ENCODE peak calls at places on chromosomes 4 and X, in ten cellular contexts. One of them, this sample, is unnamed.

GRCh38 chr4:159503243-159503642 is 400.4 kb downstream of the RAPGEF2 start:
- DNase-seq in aorta: no peak
- DNase-seq in HL-60: no peak
- DNase-seq in GM23248: no peak
- DNase-seq in spleen: no peak
- DNase-seq in GM23338: peak; percentile 79
- DNase-seq in left ventricle myocardium inferior: no peak
- DNase-seq in sigmoid colon: no peak
- DNase-seq in ascending aorta: no peak
- DNase-seq in SK-N-SH: no peak
- DNase-seq in this sample: no peak

GRCh38 chrX:110162867-110163266 is 155.0 kb downstream of the AMMECR1 start:
- DNase-seq in HL-60: no peak
- DNase-seq in spleen: no peak
- DNase-seq in left ventricle myocardium inferior: no peak
- DNase-seq in aorta: no peak
- DNase-seq in SK-N-SH: no peak
- DNase-seq in GM23338: no peak
- DNase-seq in sigmoid colon: no peak
- DNase-seq in ascending aorta: no peak
- DNase-seq in GM23248: no peak
- DNase-seq in this sample: no peak

GRCh38 chr4:13892739-13893105 is 265.2 kb upstream of the BOD1L1 start:
- DNase-seq in left ventricle myocardium inferior: no peak
- DNase-seq in GM23338: no peak
- DNase-seq in HL-60: no peak
- DNase-seq in sigmoid colon: no peak
- DNase-seq in SK-N-SH: no peak
- DNase-seq in ascending aorta: no peak
- DNase-seq in GM23248: peak; percentile 78
- DNase-seq in aorta: no peak
- DNase-seq in spleen: no peak
- DNase-seq in this sample: no peak

GRCh38 chrX:11509786-11510185 is 155.9 kb downstream of the ARHGAP6 start:
- DNase-seq in HL-60: no peak
- DNase-seq in spleen: no peak
- DNase-seq in ascending aorta: no peak
- DNase-seq in GM23248: no peak
- DNase-seq in SK-N-SH: no peak
- DNase-seq in sigmoid colon: no peak
- DNase-seq in left ventricle myocardium inferior: no peak
- DNase-seq in GM23338: no peak
- DNase-seq in aorta: no peak
- DNase-seq in this sample: no peak

GRCh38 chr4:126215759-126216158 is 901.0 kb downstream of the FAT4 start:
- DNase-seq in GM23248: no peak
- DNase-seq in GM23338: no peak
- DNase-seq in aorta: no peak
- DNase-seq in SK-N-SH: no peak
- DNase-seq in sigmoid colon: no peak
- DNase-seq in left ventricle myocardium inferior: no peak
- DNase-seq in HL-60: no peak
- DNase-seq in ascending aorta: no peak
- DNase-seq in spleen: no peak
- DNase-seq in this sample: no peak

GRCh38 chr4:155796031-155796430 is 37.2 kb downstream of the GUCY1B1 start:
- DNase-seq in ascending aorta: no peak
- DNase-seq in sigmoid colon: no peak
- DNase-seq in HL-60: no peak
- DNase-seq in GM23338: peak; percentile 53
- DNase-seq in spleen: no peak
- DNase-seq in aorta: no peak
- DNase-seq in SK-N-SH: peak; percentile 15
- DNase-seq in left ventricle myocardium inferior: no peak
- DNase-seq in GM23248: peak; percentile 46
- DNase-seq in this sample: no peak

GRCh38 chr4:156968479-156968984 is 3.1 kb downstream of the PDGFC start:
- DNase-seq in left ventricle myocardium inferior: peak; percentile 36
- DNase-seq in HL-60: peak; percentile 79
- DNase-seq in aorta: peak; percentile 77
- DNase-seq in ascending aorta: peak; percentile 15
- DNase-seq in GM23248: peak; percentile 81
- DNase-seq in GM23338: peak; percentile 85
- DNase-seq in SK-N-SH: peak; percentile 42
- DNase-seq in spleen: no peak
- DNase-seq in sigmoid colon: peak; percentile 82
- DNase-seq in this sample: no peak

GRCh38 chr4:64095398-64095797 is 313.9 kb downstream of the TECRL start:
- DNase-seq in GM23338: no peak
- DNase-seq in GM23248: no peak
- DNase-seq in HL-60: no peak
- DNase-seq in spleen: no peak
- DNase-seq in sigmoid colon: no peak
- DNase-seq in ascending aorta: no peak
- DNase-seq in aorta: no peak
- DNase-seq in SK-N-SH: no peak
- DNase-seq in left ventricle myocardium inferior: no peak
- DNase-seq in this sample: no peak

GRCh38 chrX:15127010-15127409 is 142.9 kb downstream of the ASB9 start:
- DNase-seq in GM23338: no peak
- DNase-seq in aorta: no peak
- DNase-seq in HL-60: no peak
- DNase-seq in spleen: no peak
- DNase-seq in GM23248: no peak
- DNase-seq in left ventricle myocardium inferior: no peak
- DNase-seq in SK-N-SH: no peak
- DNase-seq in sigmoid colon: no peak
- DNase-seq in ascending aorta: no peak
- DNase-seq in this sample: no peak

GRCh38 chr4:65071532-65071931 is 598.8 kb downstream of the EPHA5 start:
- DNase-seq in sigmoid colon: no peak
- DNase-seq in left ventricle myocardium inferior: no peak
- DNase-seq in GM23248: no peak
- DNase-seq in GM23338: no peak
- DNase-seq in HL-60: no peak
- DNase-seq in spleen: no peak
- DNase-seq in ascending aorta: no peak
- DNase-seq in SK-N-SH: no peak
- DNase-seq in aorta: no peak
- DNase-seq in this sample: no peak

GRCh38 chr4:38150021-38150671 is 189.9 kb downstream of the PTTG2 start:
- DNase-seq in aorta: no peak
- DNase-seq in HL-60: no peak
- DNase-seq in ascending aorta: no peak
- DNase-seq in SK-N-SH: no peak
- DNase-seq in spleen: no peak
- DNase-seq in left ventricle myocardium inferior: no peak
- DNase-seq in GM23248: peak; percentile 85
- DNase-seq in sigmoid colon: no peak
- DNase-seq in GM23338: no peak
- DNase-seq in this sample: no peak

GRCh38 chr4:62320612-62321011 is 1120.5 kb downstream of the ADGRL3 start:
- DNase-seq in GM23338: no peak
- DNase-seq in sigmoid colon: no peak
- DNase-seq in ascending aorta: no peak
- DNase-seq in left ventricle myocardium inferior: no peak
- DNase-seq in aorta: no peak
- DNase-seq in GM23248: no peak
- DNase-seq in spleen: no peak
- DNase-seq in HL-60: no peak
- DNase-seq in SK-N-SH: peak; percentile 18
- DNase-seq in this sample: no peak

GRCh38 chr4:184417802-184418511 is 56.4 kb downstream of the IRF2 start:
- DNase-seq in sigmoid colon: no peak
- DNase-seq in aorta: no peak
- DNase-seq in ascending aorta: no peak
- DNase-seq in GM23248: peak; percentile 95
- DNase-seq in HL-60: no peak
- DNase-seq in spleen: no peak
- DNase-seq in left ventricle myocardium inferior: no peak
- DNase-seq in GM23338: no peak
- DNase-seq in SK-N-SH: no peak
- DNase-seq in this sample: peak; percentile 77

GRCh38 chr4:110154586-110154985 is 43.8 kb downstream of the ELOVL6 start:
- DNase-seq in GM23248: no peak
- DNase-seq in aorta: no peak
- DNase-seq in SK-N-SH: no peak
- DNase-seq in ascending aorta: no peak
- DNase-seq in sigmoid colon: no peak
- DNase-seq in spleen: no peak
- DNase-seq in GM23338: no peak
- DNase-seq in HL-60: no peak
- DNase-seq in left ventricle myocardium inferior: no peak
- DNase-seq in this sample: no peak

GRCh38 chrX:21166302-21166982 is 207.8 kb upstream of the CNKSR2 start:
- DNase-seq in GM23248: peak; percentile 54
- DNase-seq in ascending aorta: no peak
- DNase-seq in aorta: no peak
- DNase-seq in left ventricle myocardium inferior: no peak
- DNase-seq in HL-60: no peak
- DNase-seq in spleen: no peak
- DNase-seq in sigmoid colon: no peak
- DNase-seq in GM23338: peak; percentile 41
- DNase-seq in SK-N-SH: no peak
- DNase-seq in this sample: no peak

GRCh38 chrX:140815868-140816267 is 106.3 kb downstream of the LINC00632 start:
- DNase-seq in spleen: no peak
- DNase-seq in ascending aorta: no peak
- DNase-seq in GM23248: peak; percentile 54
- DNase-seq in left ventricle myocardium inferior: no peak
- DNase-seq in aorta: no peak
- DNase-seq in GM23338: no peak
- DNase-seq in HL-60: peak; percentile 2
- DNase-seq in sigmoid colon: no peak
- DNase-seq in SK-N-SH: no peak
- DNase-seq in this sample: no peak
- H3K27ac ChIP-seq in spleen: no peak overlapping the region
- H3K27ac ChIP-seq in ascending aorta: no peak overlapping the region
- H3K27ac ChIP-seq in GM23248: no peak overlapping the region
- H3K27ac ChIP-seq in left ventricle myocardium inferior: no peak overlapping the region
- H3K27ac ChIP-seq in aorta: no peak overlapping the region
- H3K27ac ChIP-seq in GM23338: no peak overlapping the region
- H3K27ac ChIP-seq in HL-60: no peak overlapping the region
- H3K27ac ChIP-seq in sigmoid colon: no peak overlapping the region
- H3K27ac ChIP-seq in SK-N-SH: no peak overlapping the region
- H3K27ac ChIP-seq in this sample: no peak overlapping the region

DNA sequence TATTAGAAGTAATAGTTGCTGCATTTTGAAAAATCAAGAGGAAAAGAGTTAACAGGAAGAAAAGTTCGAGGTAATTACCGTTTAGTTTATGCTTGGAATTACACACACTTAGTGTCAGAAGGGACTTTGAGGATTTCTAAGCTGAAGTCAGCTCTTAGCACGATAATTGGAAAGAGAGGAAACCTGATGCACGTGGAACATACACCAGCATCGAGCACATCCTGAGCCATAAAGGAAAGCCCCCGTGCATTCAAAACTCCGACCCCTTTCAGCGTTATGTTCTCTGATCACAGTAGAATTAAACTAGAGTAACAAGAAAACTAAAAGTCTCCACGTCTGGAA is 400 bp upstream of the PAQR3 start:
- DNase-seq in SK-N-SH: peak; percentile 11
- DNase-seq in left ventricle myocardium inferior: no peak
- DNase-seq in spleen: no peak
- DNase-seq in sigmoid colon: no peak
- DNase-seq in HL-60: no peak
- DNase-seq in aorta: no peak
- DNase-seq in GM23248: no peak
- DNase-seq in GM23338: no peak
- DNase-seq in ascending aorta: no peak
- DNase-seq in this sample: no peak
- H3K4me3 ChIP-seq in SK-N-SH: peak overlapping the region; percentile 96
- H3K4me3 ChIP-seq in left ventricle myocardium inferior: peak overlapping the region; percentile 91
- H3K4me3 ChIP-seq in spleen: peak overlapping the region; percentile 81
- H3K4me3 ChIP-seq in sigmoid colon: peak overlapping the region; percentile 70
- H3K4me3 ChIP-seq in HL-60: peak overlapping the region; percentile 97
- H3K4me3 ChIP-seq in aorta: peak overlapping the region; percentile 69
- H3K4me3 ChIP-seq in GM23248: peak overlapping the region; percentile 94
- H3K4me3 ChIP-seq in GM23338: peak overlapping the region; percentile 70
- H3K4me3 ChIP-seq in ascending aorta: peak overlapping the region; percentile 82
- H3K4me3 ChIP-seq in this sample: peak overlapping the region; percentile 85

GRCh38 chrX:48681539-48682183 is 1.9 kb upstream of the WAS start:
- DNase-seq in GM23338: no peak
- DNase-seq in aorta: no peak
- DNase-seq in ascending aorta: no peak
- DNase-seq in HL-60: no peak
- DNase-seq in left ventricle myocardium inferior: no peak
- DNase-seq in spleen: peak; percentile 65
- DNase-seq in GM23248: no peak
- DNase-seq in SK-N-SH: no peak
- DNase-seq in sigmoid colon: no peak
- DNase-seq in this sample: no peak

GRCh38 chrX:48676893-48677270 is 6.7 kb upstream of the WAS start:
- DNase-seq in GM23248: peak; percentile 14
- DNase-seq in aorta: no peak
- DNase-seq in SK-N-SH: no peak
- DNase-seq in HL-60: no peak
- DNase-seq in left ventricle myocardium inferior: no peak
- DNase-seq in spleen: no peak
- DNase-seq in sigmoid colon: peak; percentile 66
- DNase-seq in GM23338: peak; percentile 16
- DNase-seq in ascending aorta: no peak
- DNase-seq in this sample: no peak

GRCh38 chrX:48677456-48678030 is 6.1 kb upstream of the WAS start:
- DNase-seq in HL-60: no peak
- DNase-seq in SK-N-SH: no peak
- DNase-seq in left ventricle myocardium inferior: no peak
- DNase-seq in spleen: peak; percentile 71
- DNase-seq in GM23338: no peak
- DNase-seq in ascending aorta: no peak
- DNase-seq in GM23248: no peak
- DNase-seq in aorta: no peak
- DNase-seq in sigmoid colon: no peak
- DNase-seq in this sample: no peak

GRCh38 chrX:48676106-48676892 is 7.3 kb upstream of the WAS start:
- DNase-seq in GM23248: peak; percentile 87
- DNase-seq in SK-N-SH: peak; percentile 96
- DNase-seq in aorta: peak; percentile 93
- DNase-seq in GM23338: peak; percentile 86
- DNase-seq in HL-60: peak; percentile 89
- DNase-seq in ascending aorta: peak; percentile 61
- DNase-seq in sigmoid colon: peak; percentile 95
- DNase-seq in spleen: peak; percentile 94
- DNase-seq in left ventricle myocardium inferior: peak; percentile 89
- DNase-seq in this sample: peak; percentile 79
- H3K27ac ChIP-seq in GM23248: peak overlapping the region; percentile 59
- H3K27ac ChIP-seq in SK-N-SH: peak overlapping the region; percentile 70
- H3K27ac ChIP-seq in aorta: no peak overlapping the region
- H3K27ac ChIP-seq in GM23338: peak overlapping the region; percentile 66
- H3K27ac ChIP-seq in HL-60: peak overlapping the region; percentile 91
- H3K27ac ChIP-seq in ascending aorta: peak overlapping the region; percentile 76
- H3K27ac ChIP-seq in sigmoid colon: peak overlapping the region; percentile 86
- H3K27ac ChIP-seq in spleen: peak overlapping the region; percentile 94
- H3K27ac ChIP-seq in left ventricle myocardium inferior: peak overlapping the region; percentile 92
- H3K27ac ChIP-seq in this sample: peak overlapping the region; percentile 37

DNA sequence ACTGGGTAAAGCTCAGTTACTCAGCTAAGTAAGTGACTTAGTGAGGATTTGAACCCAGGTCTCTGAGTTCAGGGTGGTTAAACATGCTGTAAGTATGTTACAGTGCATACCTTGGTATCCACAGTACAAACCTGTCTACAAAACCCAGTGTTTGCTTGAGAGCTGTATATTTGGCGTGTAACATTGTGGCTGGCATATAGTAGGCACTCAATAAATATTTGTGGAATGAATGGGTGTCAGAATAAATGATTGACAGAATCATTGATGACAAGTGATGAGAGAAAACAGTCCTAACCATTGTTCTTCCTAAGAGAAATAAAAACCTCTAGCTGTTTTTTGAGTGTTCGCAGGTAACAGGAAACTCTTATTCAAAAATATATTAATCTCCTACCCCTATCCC is 79.7 kb upstream of the BCOR start:
- DNase-seq in SK-N-SH: no peak
- DNase-seq in spleen: no peak
- DNase-seq in GM23338: no peak
- DNase-seq in HL-60: no peak
- DNase-seq in left ventricle myocardium inferior: no peak
- DNase-seq in sigmoid colon: no peak
- DNase-seq in aorta: no peak
- DNase-seq in ascending aorta: no peak
- DNase-seq in GM23248: no peak
- DNase-seq in this sample: no peak
- H3K4me3 ChIP-seq in SK-N-SH: peak overlapping the region; percentile 51
- H3K4me3 ChIP-seq in spleen: peak overlapping the region; percentile 52
- H3K4me3 ChIP-seq in GM23338: peak overlapping the region; percentile 59
- H3K4me3 ChIP-seq in HL-60: peak overlapping the region; percentile 27
- H3K4me3 ChIP-seq in left ventricle myocardium inferior: peak overlapping the region; percentile 74
- H3K4me3 ChIP-seq in sigmoid colon: no peak overlapping the region
- H3K4me3 ChIP-seq in aorta: no peak overlapping the region
- H3K4me3 ChIP-seq in ascending aorta: peak overlapping the region; percentile 59
- H3K4me3 ChIP-seq in GM23248: no peak overlapping the region
- H3K4me3 ChIP-seq in this sample: no peak overlapping the region

This sample was measured in RWPE2.